ENCODE peak calls at places on chromosomes 7 and 10, in four cellular contexts. T, J, R and F are unnamed samples.

GRCh38 chr7:76506081-76506440 is 4.3 kb upstream of the UPK3B start:
- DNase-seq in T (no peak), J (no peak), R (no peak), F (no peak)

GRCh38 chr10:1666147-1666546 is 71.2 kb downstream of the ADARB2 start:
- DNase-seq in J (no peak), T (no peak), R (no peak), F (no peak)

GRCh38 chr10:132298038-132298935 is 9.5 kb downstream of the STK32C start:
- DNase-seq in J (no peak), T (no peak), R (no peak), F (no peak)

GRCh38 chr7:6268909-6269306 is 3.5 kb downstream of the CYTH3 start:
- DNase-seq in J (no peak), T (no peak), R (no peak), F (no peak)

GRCh38 chr10:44337081-44337480 is 47.8 kb downstream of the CXCL12 start:
- DNase-seq in T (no peak), R (no peak), J (no peak), F (no peak)

GRCh38 chr10:59808896-59809643 is 55.8 kb upstream of the MRLN start:
- DNase-seq in T (no peak), J (peak; percentile 72), R (peak; percentile 28), F (peak; percentile 7)

GRCh38 chr7:112505495-112505894 is 24.7 kb downstream of the LSMEM1 start:
- DNase-seq in J (no peak), T (no peak), R (no peak), F (no peak)

GRCh38 chr7:31814187-31814586 is 127.2 kb downstream of the PPP1R17 start:
- DNase-seq in J (no peak), R (no peak), T (no peak), F (no peak)

GRCh38 chr10:118843647-118844265 is 89.0 kb upstream of the CACUL1 start:
- DNase-seq in T (no peak), J (no peak), R (no peak), F (no peak)

GRCh38 chr7:99312316-99313203 is 13.1 kb upstream of the ARPC1A start:
- DNase-seq in T (peak; percentile 32), R (peak; percentile 35), J (peak; percentile 81), F (peak; percentile 47)

GRCh38 chr10:117237401-117237991 is 3.4 kb upstream of the SLC18A2 start:
- DNase-seq in R (no peak), J (no peak), T (peak; percentile 77), F (no peak)

GRCh38 chr7:92768501-92769360 is 67.6 kb downstream of the CDK6 start:
- DNase-seq in R (peak; percentile 49), T (no peak), J (no peak), F (no peak)

GRCh38 chr10:14022954-14023353 is 307.8 kb downstream of the FRMD4A start:
- DNase-seq in R (no peak), T (no peak), J (no peak), F (no peak)

GRCh38 chr10:49396666-49396999 is 744 bp upstream of the DRGX start:
- DNase-seq in T (no peak), R (no peak), J (no peak), F (no peak)

GRCh38 chr7:80748302-80749042 is 110.0 kb downstream of the CD36 start:
- DNase-seq in R (no peak), T (no peak), J (no peak), F (no peak)

GRCh38 chr7:118079369-118079768 is 104.6 kb upstream of the LSM8 start:
- DNase-seq in R (no peak), J (no peak), T (no peak), F (no peak)

GRCh38 chr7:103857435-103857834 is 132.0 kb downstream of the RELN start:
- DNase-seq in J (no peak), R (no peak), T (no peak), F (no peak)

GRCh38 chr7:143305423-143306070 is 10.4 kb upstream of the CLCN1 start:
- DNase-seq in T (no peak), R (no peak), J (peak; percentile 77), F (no peak)

GRCh38 chr7:26201261-26202018 is at the start of gene CBX3:
- DNase-seq in R (peak; percentile 73), T (peak; percentile 90), J (peak; percentile 85), F (peak; percentile 63)

GRCh38 chr7:37275086-37275485 is 173.6 kb downstream of the ELMO1 start:
- DNase-seq in J (no peak), T (no peak), R (no peak), F (no peak)

GRCh38 chr10:131251146-131251541 is 60.4 kb downstream of the TCERG1L start:
- DNase-seq in T (no peak), R (no peak), J (no peak), F (no peak)

GRCh38 chr7:26305048-26305868 is 13.6 kb downstream of the SNX10 start:
- DNase-seq in R (no peak), J (no peak), T (peak; percentile 73), F (no peak)

GRCh38 chr10:133364645-133365431 is 7.0 kb upstream of the FUOM start:
- DNase-seq in J (no peak), R (no peak), T (no peak), F (no peak)

GRCh38 chr10:31602541-31603244 is 283.7 kb downstream of the ZEB1 start:
- DNase-seq in R (no peak), J (no peak), T (no peak), F (no peak)

GRCh38 chr7:2637505-2638223 is 5.9 kb downstream of the TTYH3 start:
- DNase-seq in J (no peak), T (no peak), R (peak; percentile 30), F (no peak)

GRCh38 chr7:117777335-117778150 is 95.7 kb downstream of the CTTNBP2 start:
- DNase-seq in J (no peak), R (no peak), T (no peak), F (no peak)

GRCh38 chr7:102425639-102426267 is 7.6 kb upstream of the ORAI2 start:
- DNase-seq in R (peak; percentile 84), T (peak; percentile 84), J (no peak), F (peak; percentile 72)

GRCh38 chr10:59625842-59626522 is 83.7 kb downstream of the SLC16A9 start:
- DNase-seq in J (peak; percentile 68), T (peak; percentile 24), R (peak; percentile 35), F (peak; percentile 43)

GRCh38 chr7:158829021-158829341 is 328 bp downstream of the ESYT2 start:
- DNase-seq in J (no peak), T (no peak), R (no peak), F (peak; percentile 67)

GRCh38 chr7:25852249-25852994 is 299.6 kb upstream of the NFE2L3 start:
- DNase-seq in T (no peak), J (no peak), R (no peak), F (no peak)

GRCh38 chr10:44245601-44245938 is 139.3 kb downstream of the CXCL12 start:
- DNase-seq in J (no peak), R (no peak), T (no peak), F (no peak)

GRCh38 chr7:140926021-140926812 is 1.5 kb upstream of the BRAF start:
- DNase-seq in T (no peak), J (no peak), R (no peak), F (no peak)

GRCh38 chr10:114868801-114869200 is 47.2 kb downstream of the FHIP2A start:
- DNase-seq in R (no peak), T (no peak), J (no peak), F (no peak)

GRCh38 chr10:118904284-118904683 is 125.2 kb upstream of the NANOS1 start:
- DNase-seq in J (no peak), R (no peak), T (no peak), F (no peak)

GRCh38 chr7:40899151-40899550 is 764.3 kb downstream of the SUGCT start:
- DNase-seq in J (no peak), R (no peak), T (no peak), F (no peak)

GRCh38 chr10:1677307-1677939 is 59.9 kb downstream of the ADARB2 start:
- DNase-seq in J (no peak), R (no peak), T (no peak), F (no peak)

GRCh38 chr10:108801775-108802516 is 1121.4 kb downstream of the XPNPEP1 start:
- DNase-seq in R (no peak), J (no peak), T (no peak), F (no peak)

GRCh38 chr7:74544706-74545469 is 91.2 kb downstream of the GTF2IRD1 start:
- DNase-seq in R (no peak), J (peak; percentile 71), T (peak; percentile 61), F (peak; percentile 49)

GRCh38 chr7:42227931-42228591 is 8.9 kb downstream of the GLI3 start:
- DNase-seq in T (no peak), J (no peak), R (no peak), F (no peak)

DNA sequence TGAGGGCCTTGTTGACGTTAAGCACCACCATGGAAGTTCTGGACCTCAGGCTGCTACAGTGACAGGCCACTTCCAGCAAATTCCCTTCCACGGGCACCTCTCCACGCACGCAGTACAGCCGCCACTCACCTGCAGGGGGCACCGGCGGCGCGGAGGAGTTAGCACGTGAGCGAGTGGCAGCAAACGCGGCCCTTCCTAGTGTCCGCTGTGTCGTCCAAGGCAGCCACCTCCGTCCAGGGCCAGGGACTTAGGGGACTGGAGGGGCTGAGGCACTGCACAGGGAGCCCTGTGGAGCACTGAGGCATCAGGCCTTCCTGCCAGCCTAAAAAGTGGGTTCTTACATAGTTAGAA is 164.4 kb downstream of the SVIL start:
- DNase-seq in R (no peak), T (no peak), J (peak; percentile 59), F (no peak)
- TF ChIP-seq SPI1 in R (no peak), T (no peak), J (no peak), F (no peak)

DNA sequence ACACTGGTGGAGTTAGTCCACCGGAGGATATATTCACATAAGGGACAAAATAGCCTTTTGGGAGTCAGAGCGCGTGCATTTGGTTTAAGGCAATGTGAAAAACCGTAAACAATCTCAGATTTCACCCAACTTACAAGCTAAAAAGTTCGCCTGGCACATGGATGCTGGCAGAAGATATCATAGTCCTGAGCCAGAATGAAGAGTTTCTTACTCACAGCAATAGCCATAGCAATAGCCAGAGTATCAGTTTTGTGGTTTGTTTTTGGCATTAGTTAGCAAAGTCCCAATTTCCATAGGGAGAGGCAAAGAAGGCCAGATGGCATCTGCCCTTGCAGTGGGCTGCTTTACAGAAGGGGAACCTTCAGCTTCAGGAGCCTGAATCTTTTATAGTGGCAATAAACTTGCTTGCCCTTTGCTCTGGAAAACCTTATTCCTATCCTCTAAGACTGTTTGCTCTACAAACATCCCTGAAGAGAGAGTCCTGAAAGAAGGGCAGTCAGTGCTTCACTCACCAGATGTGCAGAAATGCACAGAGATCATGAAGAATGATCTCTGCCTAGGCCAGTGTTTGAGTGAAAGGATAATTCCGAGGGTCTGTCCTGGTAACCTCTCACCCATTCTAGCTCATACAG is 28.7 kb upstream of the RSBN1L start:
- DNase-seq in R (no peak), J (no peak), T (no peak), F (no peak)
- TF ChIP-seq SPI1 in R (no peak), J (no peak), T (no peak), F (no peak)

DNA sequence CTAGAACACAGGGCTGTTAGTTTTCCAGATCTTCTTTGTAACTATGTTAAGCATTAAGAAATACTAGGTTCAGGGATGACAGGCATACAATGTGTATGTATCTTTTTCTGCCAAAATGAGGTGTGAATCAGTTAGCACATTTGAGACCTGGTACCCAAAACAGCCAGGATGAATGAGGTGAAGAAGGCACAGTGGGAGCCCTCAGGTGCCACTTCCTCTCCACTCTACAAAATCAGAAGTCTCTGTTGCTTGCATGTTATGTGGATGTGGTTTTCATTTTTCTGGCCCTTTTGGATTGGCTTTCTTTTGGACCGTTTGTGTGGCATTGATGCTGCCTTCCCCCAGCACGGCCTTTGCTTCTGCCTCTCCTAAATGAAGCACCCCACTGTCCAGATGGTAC is 15.4 kb upstream of the TBXAS1 start:
- DNase-seq in R (no peak), T (no peak), J (no peak), F (no peak)
- TF ChIP-seq SPI1 in R (no peak), T (no peak), J (peak; percentile 12), F (peak; percentile 21)

GRCh38 chr10:75228834-75229233 is 6.9 kb downstream of the COMTD1 start:
- DNase-seq in J (no peak), T (no peak), R (no peak), F (no peak)
- TF ChIP-seq SPI1 in J (no peak), T (no peak), R (no peak), F (no peak)

GRCh38 chr10:122054046-122055025 is 65.4 kb downstream of the TACC2 start:
- DNase-seq in R (no peak), T (no peak), J (peak; percentile 58), F (no peak)
- TF ChIP-seq SPI1 in R (no peak), T (no peak), J (no peak), F (no peak)